ENCODE peak calls at places on chromosome 21, in four cellular contexts. One of them, this sample, is unnamed.

GRCh38 chr21:39660596-39660995 is 47.9 kb downstream of the B3GALT5 start:
- DNase-seq in fibroblast of the conjunctiva: peak; percentile 27
- DNase-seq in NCI-H2081: peak; percentile 12
- DNase-seq in AG04450: peak; percentile 73
- DNase-seq in this sample: no peak

GRCh38 chr21:34813266-34813886 is 144.6 kb downstream of the CLIC6 start:
- DNase-seq in AG04450: peak; percentile 48
- DNase-seq in NCI-H2081: no peak
- DNase-seq in fibroblast of the conjunctiva: no peak
- DNase-seq in this sample: no peak

GRCh38 chr21:19993186-19993711 is 1005.0 kb upstream of the NCAM2 start:
- DNase-seq in NCI-H2081: no peak
- DNase-seq in AG04450: no peak
- DNase-seq in fibroblast of the conjunctiva: no peak
- DNase-seq in this sample: no peak

GRCh38 chr21:14870841-14871126 is 194.0 kb downstream of the NRIP1 start:
- DNase-seq in NCI-H2081: no peak
- DNase-seq in AG04450: no peak
- DNase-seq in fibroblast of the conjunctiva: no peak
- DNase-seq in this sample: no peak

GRCh38 chr21:41374867-41375533 is 13.2 kb downstream of the MX2 start:
- DNase-seq in AG04450: no peak
- DNase-seq in fibroblast of the conjunctiva: no peak
- DNase-seq in NCI-H2081: no peak
- DNase-seq in this sample: no peak

GRCh38 chr21:15222711-15223110 is 157.9 kb upstream of the NRIP1 start:
- DNase-seq in fibroblast of the conjunctiva: peak; percentile 14
- DNase-seq in NCI-H2081: no peak
- DNase-seq in AG04450: no peak
- DNase-seq in this sample: no peak

GRCh38 chr21:28253378-28253777 is 739.3 kb downstream of the LTN1 start:
- DNase-seq in fibroblast of the conjunctiva: no peak
- DNase-seq in NCI-H2081: no peak
- DNase-seq in AG04450: no peak
- DNase-seq in this sample: no peak

GRCh38 chr21:44962481-44962966 is 22.7 kb downstream of the SLX9 start:
- DNase-seq in NCI-H2081: no peak
- DNase-seq in AG04450: peak; percentile 99
- DNase-seq in fibroblast of the conjunctiva: peak; percentile 76
- DNase-seq in this sample: peak; percentile 48

This sample was measured in Right ventricle myocardium inferior.